ENCODE peak calls at places on chromosomes 16 and 17, in eight cellular contexts. Z, D, E, V, O, F, L and Q are unnamed samples.

GRCh38 chr16:27665881-27666280 is 115.9 kb downstream of the KATNIP start:
- DNase-seq in Z (no peak), F (no peak), L (no peak), O (no peak), V (no peak), E (peak), D (no peak), Q (no peak)

GRCh38 chr16:21277045-21277926 is 804 bp downstream of the CRYM start:
- DNase-seq in E (no peak), V (peak), Z (no peak), L (no peak), F (no peak), D (no peak), O (no peak), Q (no peak)

GRCh38 chr17:70655179-70655578 is 485.8 kb downstream of the KCNJ2 start:
- DNase-seq in F (no peak), V (no peak), E (no peak), D (no peak), Z (no peak), O (no peak), L (no peak), Q (no peak)

GRCh38 chr17:45984368-45984767 is 14.7 kb upstream of the STH start:
- DNase-seq in Z (no peak), V (no peak), O (no peak), E (no peak), L (no peak), D (no peak), F (peak), Q (no peak)

GRCh38 chr16:82252582-82252981 is 82.6 kb upstream of the MPHOSPH6 start:
- DNase-seq in V (no peak), O (no peak), L (no peak), D (no peak), F (no peak), E (no peak), Z (no peak), Q (no peak)

GRCh38 chr17:8994319-8994718 is 27.0 kb upstream of the NTN1 start:
- DNase-seq in E (peak), F (peak), L (peak), O (no peak), V (peak), D (peak), Z (peak), Q (peak)

GRCh38 chr17:9532715-9533114 is 42.9 kb downstream of the STX8 start:
- DNase-seq in V (no peak), F (no peak), Z (no peak), D (no peak), O (no peak), L (no peak), E (no peak), Q (no peak)

GRCh38 chr16:11742041-11742535 is 569 bp downstream of the TXNDC11 start:
- DNase-seq in F (peak), V (peak), L (no peak), E (no peak), Z (peak), O (no peak), D (no peak), Q (peak)

GRCh38 chr17:56260421-56260820 is 107.1 kb downstream of the ANKFN1 start:
- DNase-seq in E (no peak), F (no peak), O (no peak), L (no peak), Z (no peak), D (no peak), V (no peak), Q (no peak)

GRCh38 chr17:3818786-3819185 is 17.8 kb upstream of the ITGAE start:
- DNase-seq in D (no peak), E (peak), L (no peak), V (peak), F (no peak), O (no peak), Z (no peak), Q (no peak)